ENCODE peak calls at places on chromosome 16, in six cellular contexts. C, K, A, D, J and Z are unnamed samples.

GRCh38 chr16:14280541-14280940 is 209.4 kb downstream of the MRTFB start:
- DNase-seq in K (no peak), J (no peak), A (no peak), C (no peak), D (peak; percentile 53), Z (no peak)

GRCh38 chr16:74100405-74101316 is 196.0 kb upstream of the PSMD7 start:
- DNase-seq in C (no peak), J (no peak), D (no peak), A (no peak), K (no peak), Z (no peak)

GRCh38 chr16:89764711-89765201 is 43.4 kb downstream of the ZNF276 start:
- DNase-seq in C (no peak), J (no peak), K (no peak), A (peak; percentile 28), D (no peak), Z (no peak)

GRCh38 chr16:88993946-88994600 is 17.1 kb upstream of the CBFA2T3 start:
- DNase-seq in J (no peak), D (no peak), K (no peak), C (no peak), A (no peak), Z (no peak)

GRCh38 chr16:77531741-77532140 is 96.9 kb upstream of the ADAMTS18 start:
- DNase-seq in K (no peak), D (peak; percentile 76), A (no peak), C (peak; percentile 65), J (peak; percentile 93), Z (peak; percentile 64)

GRCh38 chr16:30664616-30665109 is 6.4 kb downstream of the FBRS start:
- DNase-seq in C (no peak), K (no peak), A (no peak), D (no peak), J (no peak), Z (no peak)

GRCh38 chr16:54780266-54780665 is 150.4 kb upstream of the IRX5 start:
- DNase-seq in J (no peak), D (no peak), K (no peak), A (no peak), C (no peak), Z (no peak)

GRCh38 chr16:80991792-80992430 is 14.8 kb downstream of the CMC2 start:
- DNase-seq in J (no peak), D (no peak), C (no peak), K (no peak), A (no peak), Z (no peak)

GRCh38 chr16:66660422-66661209 is 35.9 kb downstream of the CMTM4 start:
- DNase-seq in K (no peak), J (peak; percentile 94), A (no peak), C (peak; percentile 57), D (peak; percentile 91), Z (peak; percentile 90)

GRCh38 chr16:89346869-89347268 is 129.4 kb downstream of the ZNF778 start:
- DNase-seq in D (no peak), K (no peak), J (no peak), C (no peak), A (no peak), Z (no peak)

GRCh38 chr16:3780570-3780969 is 63.2 kb upstream of the TRAP1 start:
- DNase-seq in C (no peak), K (no peak), A (no peak), J (peak; percentile 31), D (peak; percentile 12), Z (peak; percentile 28)

GRCh38 chr16:22008215-22009142 is 568 bp downstream of the MOSMO start:
- DNase-seq in K (no peak), J (no peak), A (peak; percentile 30), D (peak; percentile 20), C (no peak), Z (no peak)

GRCh38 chr16:56202036-56202435 is 10.7 kb downstream of the GNAO1 start:
- DNase-seq in J (no peak), A (peak; percentile 40), K (no peak), C (no peak), D (peak; percentile 23), Z (peak; percentile 17)

GRCh38 chr16:73173396-73173795 is 125.5 kb upstream of the ZFHX3 start:
- DNase-seq in J (peak; percentile 37), A (no peak), K (no peak), D (peak; percentile 15), C (no peak), Z (no peak)

GRCh38 chr16:87457724-87458423 is 35.0 kb downstream of the ZCCHC14 start:
- DNase-seq in D (peak; percentile 99), K (no peak), A (peak; percentile 49), C (peak; percentile 99), J (peak; percentile 99), Z (peak; percentile 94)

GRCh38 chr16:23302045-23302956 is at the start of gene SCNN1B:
- DNase-seq in J (no peak), A (no peak), D (no peak), C (no peak), K (no peak), Z (no peak)

GRCh38 chr16:53090591-53091507 is 36.1 kb downstream of the CHD9 start:
- DNase-seq in J (peak; percentile 100), K (no peak), C (peak; percentile 99), A (no peak), D (peak; percentile 99), Z (peak; percentile 98)

GRCh38 chr16:66262253-66263167 is 104.0 kb upstream of the CDH5 start:
- DNase-seq in K (no peak), A (no peak), C (no peak), D (peak; percentile 64), J (peak; percentile 80), Z (no peak)

GRCh38 chr16:3266873-3267537 is 10.6 kb upstream of the MEFV start:
- DNase-seq in D (peak; percentile 64), K (no peak), J (peak; percentile 47), C (no peak), A (no peak), Z (peak; percentile 55)

GRCh38 chr16:85944572-85945423 is 45.8 kb downstream of the IRF8 start:
- DNase-seq in A (no peak), K (no peak), D (no peak), J (no peak), C (no peak), Z (no peak)

GRCh38 chr16:23567602-23568001 is 10.1 kb downstream of the UBFD1 start:
- DNase-seq in D (no peak), C (no peak), K (no peak), J (no peak), A (no peak), Z (no peak)

GRCh38 chr16:82776466-82777146 is 149.8 kb downstream of the CDH13 start:
- DNase-seq in K (no peak), J (no peak), D (no peak), A (no peak), C (no peak), Z (no peak)

GRCh38 chr16:75247249-75247648 is 4.2 kb downstream of the BCAR1 start:
- DNase-seq in J (no peak), K (no peak), D (no peak), A (no peak), C (no peak), Z (no peak)